ENCODE peak calls at places on chromosome 16, in four cellular contexts. A, R, C and K are unnamed samples.

GRCh38 chr16:8962393-8963009 is 1.2 kb downstream of the USP7 start:
- DNase-seq in A (no peak), R (no peak), C (no peak), K (no peak)

GRCh38 chr16:50209548-50210265 is 56.6 kb downstream of the TENT4B start:
- DNase-seq in A (no peak), R (no peak), C (no peak), K (no peak)

GRCh38 chr16:84281077-84281476 is 13.6 kb upstream of the WFDC1 start:
- DNase-seq in A (peak; percentile 35), R (no peak), C (no peak), K (no peak)

GRCh38 chr16:12845282-12845681 is 41.6 kb upstream of the CPPED1 start:
- DNase-seq in A (no peak), R (no peak), C (no peak), K (no peak)

GRCh38 chr16:578870-579405 is 9.2 kb downstream of the PIGQ start:
- DNase-seq in A (peak; percentile 62), R (no peak), C (no peak), K (no peak)

GRCh38 chr16:15051387-15051951 is 4.4 kb downstream of the NTAN1 start:
- DNase-seq in A (no peak), R (no peak), C (no peak), K (no peak)

GRCh38 chr16:87897563-87898505 is 28.5 kb upstream of the SLC7A5 start:
- DNase-seq in A (no peak), R (no peak), C (no peak), K (no peak)

GRCh38 chr16:77306050-77306616 is 106.9 kb downstream of the SYCE1L start:
- DNase-seq in A (no peak), R (no peak), C (no peak), K (no peak)

GRCh38 chr16:46747777-46748651 is at the start of gene MYLK3:
- DNase-seq in A (no peak), R (no peak), C (no peak), K (no peak)